ENCODE peak calls at places on chromosomes 13 and 19, in six cellular contexts. Q is fibroblast of gingiva, G is heart left ventricle, S is B cell, U is aorta, L is non-pigmented ciliary epithelial cell. Y is an unnamed sample.
A peak's percentile ranks its signal among the peaks of the same experiment; 100 is the strongest.

GRCh38 chr13:20658451-20658850 is 45.0 kb upstream of the IL17D start:
- DNase-seq in S (no peak), U (no peak), Q (peak; percentile 2), L (no peak), G (no peak), Y (no peak)

GRCh38 chr19:52533901-52534300 is 6.4 kb downstream of the ZNF808 start:
- DNase-seq in G (peak; percentile 53), S (no peak), Q (no peak), L (no peak), U (no peak), Y (no peak)

GRCh38 chr13:111564657-111565056 is 244.2 kb downstream of the TEX29 start:
- DNase-seq in G (no peak), Q (no peak), L (no peak), U (no peak), S (no peak), Y (no peak)

GRCh38 chr19:800360-801029 is 3.2 kb downstream of the PTBP1 start:
- DNase-seq in U (no peak), L (no peak), S (no peak), G (no peak), Q (no peak), Y (peak; percentile 68)

GRCh38 chr19:8702350-8702749 is 3.8 kb upstream of the ACTL9 start:
- DNase-seq in U (no peak), S (no peak), L (no peak), G (no peak), Q (no peak), Y (no peak)

GRCh38 chr19:18233224-18233825 is 7.1 kb upstream of the PDE4C start:
- DNase-seq in Q (no peak), G (no peak), S (peak; percentile 60), L (no peak), U (peak; percentile 73), Y (peak; percentile 64)

GRCh38 chr19:10471909-10472308 is 31.2 kb downstream of the KEAP1 start:
- DNase-seq in G (no peak), Q (peak; percentile 27), U (no peak), L (no peak), S (no peak), Y (no peak)

GRCh38 chr19:3673506-3674439 is 26.5 kb downstream of the PIP5K1C start:
- DNase-seq in U (no peak), Q (no peak), S (no peak), L (no peak), G (no peak), Y (no peak)

GRCh38 chr19:15629003-15629880 is 11.5 kb upstream of the CYP4F3 start:
- DNase-seq in Q (no peak), L (no peak), S (peak; percentile 83), G (peak; percentile 77), U (peak; percentile 83), Y (peak; percentile 94)

GRCh38 chr19:38015216-38015615 is 108.2 kb downstream of the SIPA1L3 start:
- DNase-seq in L (no peak), S (no peak), Q (no peak), G (no peak), U (no peak), Y (no peak)

GRCh38 chr13:79837741-79838450 is 356.9 kb downstream of the NDFIP2 start:
- DNase-seq in G (no peak), S (no peak), U (no peak), L (peak; percentile 30), Q (no peak), Y (no peak)

GRCh38 chr13:51895906-51896888 is 34.4 kb downstream of the CCDC70 start:
- DNase-seq in L (peak; percentile 14), U (peak; percentile 59), G (peak; percentile 55), Q (peak; percentile 43), S (no peak), Y (peak; percentile 77)

GRCh38 chr19:51531349-51532315 is at the start of gene SIGLEC6:
- DNase-seq in S (peak; percentile 84), G (peak; percentile 59), Q (no peak), U (peak; percentile 89), L (no peak), Y (peak; percentile 59)

GRCh38 chr19:47063874-47064273 is 15.4 kb upstream of the TMEM160 start:
- DNase-seq in L (no peak), U (no peak), Q (no peak), S (no peak), G (no peak), Y (no peak)

GRCh38 chr19:49361438-49362047 is 673 bp downstream of the TEAD2 start:
- DNase-seq in Q (peak; percentile 75), L (no peak), G (peak; percentile 88), S (no peak), U (peak; percentile 82), Y (peak; percentile 87)

GRCh38 chr13:75796825-75797224 is 160.7 kb downstream of the LMO7 start:
- DNase-seq in G (no peak), Q (no peak), S (no peak), L (no peak), U (no peak), Y (no peak)

GRCh38 chr19:33905473-33905936 is 108.8 kb downstream of the KCTD15 start:
- DNase-seq in U (no peak), S (no peak), L (no peak), Q (no peak), G (peak; percentile 65), Y (peak; percentile 43)

GRCh38 chr13:30520571-30520970 is 54.8 kb upstream of the HMGB1 start:
- DNase-seq in S (no peak), U (no peak), Q (peak; percentile 6), G (no peak), L (peak; percentile 36), Y (no peak)

GRCh38 chr19:1394252-1395193 is 6.8 kb downstream of the GAMT start:
- DNase-seq in L (no peak), Q (no peak), G (no peak), S (no peak), U (no peak), Y (no peak)

GRCh38 chr19:8973501-8974091 is 36.6 kb downstream of the MUC16 start:
- DNase-seq in S (no peak), U (no peak), L (no peak), Q (no peak), G (no peak), Y (peak; percentile 7)

GRCh38 chr13:99972190-99972731 is 694 bp upstream of the ZIC5 start:
- DNase-seq in U (no peak), Q (no peak), S (no peak), L (no peak), G (no peak), Y (no peak)

Y was measured in mucosa of descending colon.